ENCODE peak calls at places on chromosomes 1 and 21, in ten cellular contexts. One of them, this sample, is unnamed.

GRCh38 chr1:74423476-74423875 is 88.9 kb downstream of the LRRC53 start:
- DNase-seq in H54: no peak
- DNase-seq in activated naive CD4-positive, alpha-beta T cell: no peak
- DNase-seq in AG08396: no peak
- DNase-seq in NCI-H345: no peak
- DNase-seq in stimulated activated CD4-positive, alpha-beta T cell treated with anti-CD3 and anti-CD28 coated beads, TNF-alpha, amount 100 ng/mL, for 48 hours: no peak
- DNase-seq in iPS DF 19.7: no peak
- DNase-seq in ACHN: no peak
- DNase-seq in OCI-M1: no peak
- DNase-seq in activated naive CD8-positive, alpha-beta T cell treated with anti-CD3 and anti-CD28 coated beads for 36 hours: no peak
- DNase-seq in this sample: no peak

GRCh38 chr1:38529946-38530345 is 329.6 kb downstream of the RRAGC start:
- DNase-seq in H54: no peak
- DNase-seq in activated naive CD4-positive, alpha-beta T cell: no peak
- DNase-seq in AG08396: no peak
- DNase-seq in NCI-H345: no peak
- DNase-seq in stimulated activated CD4-positive, alpha-beta T cell treated with anti-CD3 and anti-CD28 coated beads, TNF-alpha, amount 100 ng/mL, for 48 hours: no peak
- DNase-seq in iPS DF 19.7: no peak
- DNase-seq in ACHN: no peak
- DNase-seq in OCI-M1: no peak
- DNase-seq in activated naive CD8-positive, alpha-beta T cell treated with anti-CD3 and anti-CD28 coated beads for 36 hours: no peak
- DNase-seq in this sample: no peak

GRCh38 chr1:52574594-52574993 is 21.7 kb upstream of the TUT4 start:
- DNase-seq in H54: peak; percentile 58
- DNase-seq in activated naive CD4-positive, alpha-beta T cell: no peak
- DNase-seq in AG08396: peak; percentile 80
- DNase-seq in NCI-H345: no peak
- DNase-seq in stimulated activated CD4-positive, alpha-beta T cell treated with anti-CD3 and anti-CD28 coated beads, TNF-alpha, amount 100 ng/mL, for 48 hours: no peak
- DNase-seq in iPS DF 19.7: no peak
- DNase-seq in ACHN: peak; percentile 63
- DNase-seq in OCI-M1: peak; percentile 39
- DNase-seq in activated naive CD8-positive, alpha-beta T cell treated with anti-CD3 and anti-CD28 coated beads for 36 hours: no peak
- DNase-seq in this sample: no peak

GRCh38 chr1:205936846-205937707 is 6.2 kb downstream of the SLC26A9 start:
- DNase-seq in H54: peak; percentile 74
- DNase-seq in activated naive CD4-positive, alpha-beta T cell: no peak
- DNase-seq in AG08396: peak; percentile 69
- DNase-seq in NCI-H345: no peak
- DNase-seq in stimulated activated CD4-positive, alpha-beta T cell treated with anti-CD3 and anti-CD28 coated beads, TNF-alpha, amount 100 ng/mL, for 48 hours: no peak
- DNase-seq in iPS DF 19.7: no peak
- DNase-seq in ACHN: peak; percentile 75
- DNase-seq in OCI-M1: no peak
- DNase-seq in activated naive CD8-positive, alpha-beta T cell treated with anti-CD3 and anti-CD28 coated beads for 36 hours: no peak
- DNase-seq in this sample: no peak

GRCh38 chr1:40745180-40745579 is 38.4 kb upstream of the KCNQ4 start:
- DNase-seq in H54: no peak
- DNase-seq in activated naive CD4-positive, alpha-beta T cell: no peak
- DNase-seq in AG08396: peak; percentile 32
- DNase-seq in NCI-H345: no peak
- DNase-seq in stimulated activated CD4-positive, alpha-beta T cell treated with anti-CD3 and anti-CD28 coated beads, TNF-alpha, amount 100 ng/mL, for 48 hours: no peak
- DNase-seq in iPS DF 19.7: no peak
- DNase-seq in ACHN: no peak
- DNase-seq in OCI-M1: no peak
- DNase-seq in activated naive CD8-positive, alpha-beta T cell treated with anti-CD3 and anti-CD28 coated beads for 36 hours: no peak
- DNase-seq in this sample: no peak

GRCh38 chr1:164858233-164858632 is 299.2 kb downstream of the PBX1 start:
- DNase-seq in H54: no peak
- DNase-seq in activated naive CD4-positive, alpha-beta T cell: no peak
- DNase-seq in AG08396: no peak
- DNase-seq in NCI-H345: no peak
- DNase-seq in stimulated activated CD4-positive, alpha-beta T cell treated with anti-CD3 and anti-CD28 coated beads, TNF-alpha, amount 100 ng/mL, for 48 hours: no peak
- DNase-seq in iPS DF 19.7: no peak
- DNase-seq in ACHN: no peak
- DNase-seq in OCI-M1: peak; percentile 12
- DNase-seq in activated naive CD8-positive, alpha-beta T cell treated with anti-CD3 and anti-CD28 coated beads for 36 hours: no peak
- DNase-seq in this sample: no peak

GRCh38 chr1:53352576-53352975 is 24.7 kb upstream of the LRP8 start:
- DNase-seq in H54: no peak
- DNase-seq in activated naive CD4-positive, alpha-beta T cell: no peak
- DNase-seq in AG08396: no peak
- DNase-seq in NCI-H345: no peak
- DNase-seq in stimulated activated CD4-positive, alpha-beta T cell treated with anti-CD3 and anti-CD28 coated beads, TNF-alpha, amount 100 ng/mL, for 48 hours: no peak
- DNase-seq in iPS DF 19.7: no peak
- DNase-seq in ACHN: no peak
- DNase-seq in OCI-M1: no peak
- DNase-seq in activated naive CD8-positive, alpha-beta T cell treated with anti-CD3 and anti-CD28 coated beads for 36 hours: no peak
- DNase-seq in this sample: no peak

GRCh38 chr1:197595244-197595904 is 179.9 kb downstream of the DENND1B start:
- DNase-seq in H54: no peak
- DNase-seq in activated naive CD4-positive, alpha-beta T cell: no peak
- DNase-seq in AG08396: no peak
- DNase-seq in NCI-H345: peak; percentile 2
- DNase-seq in stimulated activated CD4-positive, alpha-beta T cell treated with anti-CD3 and anti-CD28 coated beads, TNF-alpha, amount 100 ng/mL, for 48 hours: no peak
- DNase-seq in iPS DF 19.7: no peak
- DNase-seq in ACHN: no peak
- DNase-seq in OCI-M1: peak; percentile 54
- DNase-seq in activated naive CD8-positive, alpha-beta T cell treated with anti-CD3 and anti-CD28 coated beads for 36 hours: no peak
- DNase-seq in this sample: no peak

GRCh38 chr1:40899230-40899870 is 37.2 kb upstream of the CITED4 start:
- DNase-seq in H54: no peak
- DNase-seq in activated naive CD4-positive, alpha-beta T cell: no peak
- DNase-seq in AG08396: no peak
- DNase-seq in NCI-H345: no peak
- DNase-seq in stimulated activated CD4-positive, alpha-beta T cell treated with anti-CD3 and anti-CD28 coated beads, TNF-alpha, amount 100 ng/mL, for 48 hours: no peak
- DNase-seq in iPS DF 19.7: peak; percentile 60
- DNase-seq in ACHN: no peak
- DNase-seq in OCI-M1: no peak
- DNase-seq in activated naive CD8-positive, alpha-beta T cell treated with anti-CD3 and anti-CD28 coated beads for 36 hours: no peak
- DNase-seq in this sample: no peak

GRCh38 chr1:21904725-21905520 is 32.2 kb downstream of the HSPG2 start:
- DNase-seq in H54: peak; percentile 65
- DNase-seq in activated naive CD4-positive, alpha-beta T cell: no peak
- DNase-seq in AG08396: peak; percentile 64
- DNase-seq in NCI-H345: no peak
- DNase-seq in stimulated activated CD4-positive, alpha-beta T cell treated with anti-CD3 and anti-CD28 coated beads, TNF-alpha, amount 100 ng/mL, for 48 hours: no peak
- DNase-seq in iPS DF 19.7: no peak
- DNase-seq in ACHN: no peak
- DNase-seq in OCI-M1: peak; percentile 98
- DNase-seq in activated naive CD8-positive, alpha-beta T cell treated with anti-CD3 and anti-CD28 coated beads for 36 hours: peak; percentile 24
- DNase-seq in this sample: peak; percentile 11

GRCh38 chr1:218424528-218424927 is 79.4 kb downstream of the TGFB2 start:
- DNase-seq in H54: no peak
- DNase-seq in activated naive CD4-positive, alpha-beta T cell: no peak
- DNase-seq in AG08396: no peak
- DNase-seq in NCI-H345: no peak
- DNase-seq in stimulated activated CD4-positive, alpha-beta T cell treated with anti-CD3 and anti-CD28 coated beads, TNF-alpha, amount 100 ng/mL, for 48 hours: no peak
- DNase-seq in iPS DF 19.7: no peak
- DNase-seq in ACHN: no peak
- DNase-seq in OCI-M1: no peak
- DNase-seq in activated naive CD8-positive, alpha-beta T cell treated with anti-CD3 and anti-CD28 coated beads for 36 hours: no peak
- DNase-seq in this sample: no peak

GRCh38 chr1:85243336-85243735 is 16.1 kb downstream of the C1orf52 start:
- DNase-seq in H54: no peak
- DNase-seq in activated naive CD4-positive, alpha-beta T cell: no peak
- DNase-seq in AG08396: no peak
- DNase-seq in NCI-H345: no peak
- DNase-seq in stimulated activated CD4-positive, alpha-beta T cell treated with anti-CD3 and anti-CD28 coated beads, TNF-alpha, amount 100 ng/mL, for 48 hours: no peak
- DNase-seq in iPS DF 19.7: no peak
- DNase-seq in ACHN: no peak
- DNase-seq in OCI-M1: no peak
- DNase-seq in activated naive CD8-positive, alpha-beta T cell treated with anti-CD3 and anti-CD28 coated beads for 36 hours: no peak
- DNase-seq in this sample: no peak

GRCh38 chr1:18327650-18328049 is 153.1 kb upstream of the KLHDC7A start:
- DNase-seq in H54: no peak
- DNase-seq in activated naive CD4-positive, alpha-beta T cell: no peak
- DNase-seq in AG08396: no peak
- DNase-seq in NCI-H345: no peak
- DNase-seq in stimulated activated CD4-positive, alpha-beta T cell treated with anti-CD3 and anti-CD28 coated beads, TNF-alpha, amount 100 ng/mL, for 48 hours: no peak
- DNase-seq in iPS DF 19.7: no peak
- DNase-seq in ACHN: no peak
- DNase-seq in OCI-M1: no peak
- DNase-seq in activated naive CD8-positive, alpha-beta T cell treated with anti-CD3 and anti-CD28 coated beads for 36 hours: no peak
- DNase-seq in this sample: no peak

GRCh38 chr1:86504130-86504479 is 35.4 kb downstream of the CLCA1 start:
- DNase-seq in H54: no peak
- DNase-seq in activated naive CD4-positive, alpha-beta T cell: no peak
- DNase-seq in AG08396: no peak
- DNase-seq in NCI-H345: no peak
- DNase-seq in stimulated activated CD4-positive, alpha-beta T cell treated with anti-CD3 and anti-CD28 coated beads, TNF-alpha, amount 100 ng/mL, for 48 hours: no peak
- DNase-seq in iPS DF 19.7: no peak
- DNase-seq in ACHN: no peak
- DNase-seq in OCI-M1: peak; percentile 35
- DNase-seq in activated naive CD8-positive, alpha-beta T cell treated with anti-CD3 and anti-CD28 coated beads for 36 hours: no peak
- DNase-seq in this sample: no peak

GRCh38 chr21:45981641-45982255 is at the start of gene COL6A1:
- DNase-seq in H54: peak; percentile 85
- DNase-seq in activated naive CD4-positive, alpha-beta T cell: peak; percentile 49
- DNase-seq in AG08396: peak; percentile 91
- DNase-seq in NCI-H345: peak; percentile 48
- DNase-seq in stimulated activated CD4-positive, alpha-beta T cell treated with anti-CD3 and anti-CD28 coated beads, TNF-alpha, amount 100 ng/mL, for 48 hours: no peak
- DNase-seq in iPS DF 19.7: no peak
- DNase-seq in ACHN: peak; percentile 37
- DNase-seq in OCI-M1: no peak
- DNase-seq in activated naive CD8-positive, alpha-beta T cell treated with anti-CD3 and anti-CD28 coated beads for 36 hours: peak; percentile 47
- DNase-seq in this sample: peak; percentile 46

GRCh38 chr1:57860333-57860732 is 436.5 kb upstream of the DAB1 start:
- DNase-seq in H54: no peak
- DNase-seq in activated naive CD4-positive, alpha-beta T cell: no peak
- DNase-seq in AG08396: no peak
- DNase-seq in NCI-H345: no peak
- DNase-seq in stimulated activated CD4-positive, alpha-beta T cell treated with anti-CD3 and anti-CD28 coated beads, TNF-alpha, amount 100 ng/mL, for 48 hours: no peak
- DNase-seq in iPS DF 19.7: no peak
- DNase-seq in ACHN: no peak
- DNase-seq in OCI-M1: no peak
- DNase-seq in activated naive CD8-positive, alpha-beta T cell treated with anti-CD3 and anti-CD28 coated beads for 36 hours: no peak
- DNase-seq in this sample: no peak

GRCh38 chr21:41477641-41478318 is 30.2 kb downstream of the TMPRSS2 start:
- DNase-seq in H54: no peak
- DNase-seq in activated naive CD4-positive, alpha-beta T cell: no peak
- DNase-seq in AG08396: no peak
- DNase-seq in NCI-H345: peak; percentile 87
- DNase-seq in stimulated activated CD4-positive, alpha-beta T cell treated with anti-CD3 and anti-CD28 coated beads, TNF-alpha, amount 100 ng/mL, for 48 hours: no peak
- DNase-seq in iPS DF 19.7: peak; percentile 56
- DNase-seq in ACHN: no peak
- DNase-seq in OCI-M1: peak; percentile 10
- DNase-seq in activated naive CD8-positive, alpha-beta T cell treated with anti-CD3 and anti-CD28 coated beads for 36 hours: no peak
- DNase-seq in this sample: no peak

GRCh38 chr1:39954261-39954869 is 580 bp upstream of the MFSD2A start:
- DNase-seq in H54: no peak
- DNase-seq in activated naive CD4-positive, alpha-beta T cell: no peak
- DNase-seq in AG08396: no peak
- DNase-seq in NCI-H345: no peak
- DNase-seq in stimulated activated CD4-positive, alpha-beta T cell treated with anti-CD3 and anti-CD28 coated beads, TNF-alpha, amount 100 ng/mL, for 48 hours: no peak
- DNase-seq in iPS DF 19.7: no peak
- DNase-seq in ACHN: no peak
- DNase-seq in OCI-M1: no peak
- DNase-seq in activated naive CD8-positive, alpha-beta T cell treated with anti-CD3 and anti-CD28 coated beads for 36 hours: no peak
- DNase-seq in this sample: no peak

GRCh38 chr21:42554251-42554937 is 40.7 kb downstream of the SLC37A1 start:
- DNase-seq in H54: no peak
- DNase-seq in activated naive CD4-positive, alpha-beta T cell: no peak
- DNase-seq in AG08396: no peak
- DNase-seq in NCI-H345: no peak
- DNase-seq in stimulated activated CD4-positive, alpha-beta T cell treated with anti-CD3 and anti-CD28 coated beads, TNF-alpha, amount 100 ng/mL, for 48 hours: no peak
- DNase-seq in iPS DF 19.7: no peak
- DNase-seq in ACHN: no peak
- DNase-seq in OCI-M1: no peak
- DNase-seq in activated naive CD8-positive, alpha-beta T cell treated with anti-CD3 and anti-CD28 coated beads for 36 hours: no peak
- DNase-seq in this sample: no peak

GRCh38 chr1:82818596-82818995 is 1017.9 kb downstream of the ADGRL2 start:
- DNase-seq in H54: no peak
- DNase-seq in activated naive CD4-positive, alpha-beta T cell: no peak
- DNase-seq in AG08396: no peak
- DNase-seq in NCI-H345: peak; percentile 79
- DNase-seq in stimulated activated CD4-positive, alpha-beta T cell treated with anti-CD3 and anti-CD28 coated beads, TNF-alpha, amount 100 ng/mL, for 48 hours: no peak
- DNase-seq in iPS DF 19.7: no peak
- DNase-seq in ACHN: no peak
- DNase-seq in OCI-M1: no peak
- DNase-seq in activated naive CD8-positive, alpha-beta T cell treated with anti-CD3 and anti-CD28 coated beads for 36 hours: no peak
- DNase-seq in this sample: no peak

GRCh38 chr1:6614953-6615785 is 1.6 kb downstream of the PHF13 start:
- DNase-seq in H54: no peak
- DNase-seq in activated naive CD4-positive, alpha-beta T cell: no peak
- DNase-seq in AG08396: peak; percentile 45
- DNase-seq in NCI-H345: no peak
- DNase-seq in stimulated activated CD4-positive, alpha-beta T cell treated with anti-CD3 and anti-CD28 coated beads, TNF-alpha, amount 100 ng/mL, for 48 hours: no peak
- DNase-seq in iPS DF 19.7: no peak
- DNase-seq in ACHN: no peak
- DNase-seq in OCI-M1: peak; percentile 26
- DNase-seq in activated naive CD8-positive, alpha-beta T cell treated with anti-CD3 and anti-CD28 coated beads for 36 hours: no peak
- DNase-seq in this sample: peak; percentile 25

GRCh38 chr1:4054957-4055676 is 155.0 kb upstream of the C1orf174 start:
- DNase-seq in H54: no peak
- DNase-seq in activated naive CD4-positive, alpha-beta T cell: no peak
- DNase-seq in AG08396: no peak
- DNase-seq in NCI-H345: no peak
- DNase-seq in stimulated activated CD4-positive, alpha-beta T cell treated with anti-CD3 and anti-CD28 coated beads, TNF-alpha, amount 100 ng/mL, for 48 hours: no peak
- DNase-seq in iPS DF 19.7: no peak
- DNase-seq in ACHN: no peak
- DNase-seq in OCI-M1: no peak
- DNase-seq in activated naive CD8-positive, alpha-beta T cell treated with anti-CD3 and anti-CD28 coated beads for 36 hours: no peak
- DNase-seq in this sample: no peak

GRCh38 chr1:2514863-2515762 is 11.3 kb downstream of the PANK4 start:
- DNase-seq in H54: no peak
- DNase-seq in activated naive CD4-positive, alpha-beta T cell: no peak
- DNase-seq in AG08396: no peak
- DNase-seq in NCI-H345: no peak
- DNase-seq in stimulated activated CD4-positive, alpha-beta T cell treated with anti-CD3 and anti-CD28 coated beads, TNF-alpha, amount 100 ng/mL, for 48 hours: no peak
- DNase-seq in iPS DF 19.7: no peak
- DNase-seq in ACHN: no peak
- DNase-seq in OCI-M1: no peak
- DNase-seq in activated naive CD8-positive, alpha-beta T cell treated with anti-CD3 and anti-CD28 coated beads for 36 hours: no peak
- DNase-seq in this sample: no peak

GRCh38 chr1:160251006-160251405 is 11.3 kb downstream of the DCAF8 start:
- DNase-seq in H54: no peak
- DNase-seq in activated naive CD4-positive, alpha-beta T cell: no peak
- DNase-seq in AG08396: no peak
- DNase-seq in NCI-H345: no peak
- DNase-seq in stimulated activated CD4-positive, alpha-beta T cell treated with anti-CD3 and anti-CD28 coated beads, TNF-alpha, amount 100 ng/mL, for 48 hours: no peak
- DNase-seq in iPS DF 19.7: no peak
- DNase-seq in ACHN: no peak
- DNase-seq in OCI-M1: no peak
- DNase-seq in activated naive CD8-positive, alpha-beta T cell treated with anti-CD3 and anti-CD28 coated beads for 36 hours: no peak
- DNase-seq in this sample: no peak

GRCh38 chr21:33308586-33309490 is 15.9 kb upstream of the IFNAR1 start:
- DNase-seq in H54: no peak
- DNase-seq in activated naive CD4-positive, alpha-beta T cell: no peak
- DNase-seq in AG08396: no peak
- DNase-seq in NCI-H345: peak; percentile 88
- DNase-seq in stimulated activated CD4-positive, alpha-beta T cell treated with anti-CD3 and anti-CD28 coated beads, TNF-alpha, amount 100 ng/mL, for 48 hours: no peak
- DNase-seq in iPS DF 19.7: no peak
- DNase-seq in ACHN: no peak
- DNase-seq in OCI-M1: peak; percentile 70
- DNase-seq in activated naive CD8-positive, alpha-beta T cell treated with anti-CD3 and anti-CD28 coated beads for 36 hours: no peak
- DNase-seq in this sample: no peak

GRCh38 chr1:115432061-115432460 is 94.0 kb upstream of the NGF start:
- DNase-seq in H54: no peak
- DNase-seq in activated naive CD4-positive, alpha-beta T cell: no peak
- DNase-seq in AG08396: no peak
- DNase-seq in NCI-H345: no peak
- DNase-seq in stimulated activated CD4-positive, alpha-beta T cell treated with anti-CD3 and anti-CD28 coated beads, TNF-alpha, amount 100 ng/mL, for 48 hours: no peak
- DNase-seq in iPS DF 19.7: no peak
- DNase-seq in ACHN: no peak
- DNase-seq in OCI-M1: no peak
- DNase-seq in activated naive CD8-positive, alpha-beta T cell treated with anti-CD3 and anti-CD28 coated beads for 36 hours: no peak
- DNase-seq in this sample: no peak

GRCh38 chr1:159892944-159893343 is 7.0 kb downstream of the CFAP45 start:
- DNase-seq in H54: no peak
- DNase-seq in activated naive CD4-positive, alpha-beta T cell: no peak
- DNase-seq in AG08396: no peak
- DNase-seq in NCI-H345: peak; percentile 10
- DNase-seq in stimulated activated CD4-positive, alpha-beta T cell treated with anti-CD3 and anti-CD28 coated beads, TNF-alpha, amount 100 ng/mL, for 48 hours: no peak
- DNase-seq in iPS DF 19.7: no peak
- DNase-seq in ACHN: peak; percentile 27
- DNase-seq in OCI-M1: peak; percentile 27
- DNase-seq in activated naive CD8-positive, alpha-beta T cell treated with anti-CD3 and anti-CD28 coated beads for 36 hours: no peak
- DNase-seq in this sample: no peak

GRCh38 chr1:19384772-19385187 is 72.7 kb downstream of the SLC66A1 start:
- DNase-seq in H54: no peak
- DNase-seq in activated naive CD4-positive, alpha-beta T cell: no peak
- DNase-seq in AG08396: no peak
- DNase-seq in NCI-H345: no peak
- DNase-seq in stimulated activated CD4-positive, alpha-beta T cell treated with anti-CD3 and anti-CD28 coated beads, TNF-alpha, amount 100 ng/mL, for 48 hours: no peak
- DNase-seq in iPS DF 19.7: no peak
- DNase-seq in ACHN: no peak
- DNase-seq in OCI-M1: no peak
- DNase-seq in activated naive CD8-positive, alpha-beta T cell treated with anti-CD3 and anti-CD28 coated beads for 36 hours: no peak
- DNase-seq in this sample: no peak